ENCODE peak calls at places on chromosomes 1 and 21, in six cellular contexts. One of them, this sample, is unnamed.

GRCh38 chr1:231382426-231382825 is 39.7 kb downstream of the EGLN1 start:
- DNase-seq in HCEC 1CT: no peak
- DNase-seq in fibroblast of mammary gland: no peak
- DNase-seq in AML-193: no peak
- DNase-seq in aorta: no peak
- DNase-seq in CD4-positive, alpha-beta memory T cell: no peak
- DNase-seq in this sample: no peak

GRCh38 chr1:27575861-27576331 is 28.0 kb downstream of the AHDC1 start:
- DNase-seq in HCEC 1CT: peak
- DNase-seq in fibroblast of mammary gland: no peak
- DNase-seq in AML-193: no peak
- DNase-seq in aorta: peak
- DNase-seq in CD4-positive, alpha-beta memory T cell: no peak
- DNase-seq in this sample: no peak

GRCh38 chr1:234776256-234776874 is 166.4 kb upstream of the IRF2BP2 start:
- DNase-seq in HCEC 1CT: no peak
- DNase-seq in fibroblast of mammary gland: no peak
- DNase-seq in AML-193: no peak
- DNase-seq in aorta: no peak
- DNase-seq in CD4-positive, alpha-beta memory T cell: no peak
- DNase-seq in this sample: no peak

GRCh38 chr21:45430521-45431501 is 25.8 kb downstream of the COL18A1 start:
- DNase-seq in HCEC 1CT: no peak
- DNase-seq in fibroblast of mammary gland: peak
- DNase-seq in AML-193: no peak
- DNase-seq in aorta: no peak
- DNase-seq in CD4-positive, alpha-beta memory T cell: no peak
- DNase-seq in this sample: no peak

GRCh38 chr1:53734650-53735211 is 4.2 kb downstream of the GLIS1 start:
- DNase-seq in HCEC 1CT: peak
- DNase-seq in fibroblast of mammary gland: peak
- DNase-seq in AML-193: no peak
- DNase-seq in aorta: no peak
- DNase-seq in CD4-positive, alpha-beta memory T cell: no peak
- DNase-seq in this sample: no peak

GRCh38 chr1:64969305-64970066 is 3.1 kb upstream of the JAK1 start:
- DNase-seq in HCEC 1CT: peak
- DNase-seq in fibroblast of mammary gland: peak
- DNase-seq in AML-193: no peak
- DNase-seq in aorta: no peak
- DNase-seq in CD4-positive, alpha-beta memory T cell: no peak
- DNase-seq in this sample: peak

GRCh38 chr21:36082140-36082742 is 12.4 kb downstream of the CBR1 start:
- DNase-seq in HCEC 1CT: no peak
- DNase-seq in fibroblast of mammary gland: no peak
- DNase-seq in AML-193: no peak
- DNase-seq in aorta: no peak
- DNase-seq in CD4-positive, alpha-beta memory T cell: no peak
- DNase-seq in this sample: no peak

GRCh38 chr1:71600023-71600422 is 519.2 kb upstream of the ZRANB2 start:
- DNase-seq in HCEC 1CT: no peak
- DNase-seq in fibroblast of mammary gland: no peak
- DNase-seq in AML-193: no peak
- DNase-seq in aorta: no peak
- DNase-seq in CD4-positive, alpha-beta memory T cell: no peak
- DNase-seq in this sample: no peak

This sample was measured in MV-4-11.